ENCODE peak calls at places on chromosomes 11 and 22, in eight cellular contexts. V, K, D, J, N, A, Y and Q are unnamed samples.

GRCh38 chr22:17753401-17753989 is 20.8 kb downstream of the BID start:
- DNase-seq in V (peak; percentile 23), J (no peak), Y (peak; percentile 55), K (no peak), A (no peak), D (peak; percentile 20), N (no peak), Q (no peak)

GRCh38 chr11:64770120-64770519 is 8.2 kb downstream of the SF1 start:
- DNase-seq in J (no peak), A (no peak), K (no peak), D (no peak), Y (no peak), V (no peak), N (no peak), Q (no peak)

GRCh38 chr11:102426570-102426969 is 26.0 kb downstream of the TMEM123 start:
- DNase-seq in D (no peak), K (no peak), A (no peak), J (no peak), Y (no peak), N (no peak), V (no peak), Q (no peak)

GRCh38 chr11:69655479-69656394 is 14.8 kb downstream of the CCND1 start:
- DNase-seq in D (no peak), N (no peak), V (no peak), A (no peak), J (no peak), K (peak; percentile 21), Y (peak; percentile 36), Q (no peak)

GRCh38 chr11:35047179-35047578 is 91.8 kb upstream of the CD44 start:
- DNase-seq in N (no peak), K (no peak), A (no peak), D (no peak), J (no peak), V (no peak), Y (no peak), Q (no peak)

GRCh38 chr11:64008283-64008931 is 22.2 kb downstream of the OTUB1 start:
- DNase-seq in D (no peak), N (no peak), K (no peak), Y (no peak), A (no peak), J (no peak), V (no peak), Q (no peak)

GRCh38 chr11:77212314-77213007 is 84.4 kb downstream of the MYO7A start:
- DNase-seq in N (no peak), V (no peak), J (no peak), K (no peak), Y (no peak), D (no peak), A (peak; percentile 1), Q (no peak)

GRCh38 chr11:112784323-112785073 is 176.7 kb upstream of the NCAM1 start:
- DNase-seq in V (no peak), A (peak; percentile 39), K (no peak), J (no peak), Y (no peak), D (peak; percentile 0), N (no peak), Q (no peak)

GRCh38 chr11:23688835-23689234 is 808.0 kb upstream of the LUZP2 start:
- DNase-seq in Y (peak; percentile 70), V (no peak), N (no peak), A (no peak), K (peak; percentile 5), D (peak; percentile 63), J (no peak), Q (no peak)

GRCh38 chr11:68011046-68011943 is 1.2 kb downstream of the ALDH3B1 start:
- DNase-seq in A (no peak), N (no peak), K (no peak), Y (no peak), J (no peak), V (no peak), D (no peak), Q (no peak)

GRCh38 chr11:68013611-68014156 is 3.6 kb downstream of the ALDH3B1 start:
- DNase-seq in N (no peak), J (no peak), V (no peak), A (no peak), D (no peak), K (no peak), Y (no peak), Q (no peak)

GRCh38 chr11:68014157-68014965 is 4.2 kb downstream of the ALDH3B1 start:
- DNase-seq in J (peak; percentile 79), V (peak; percentile 76), D (peak; percentile 77), N (no peak), A (no peak), Y (peak; percentile 87), K (peak; percentile 76), Q (peak; percentile 69)

GRCh38 chr11:68012044-68012842 is 2.1 kb downstream of the ALDH3B1 start:
- DNase-seq in K (no peak), A (no peak), Y (no peak), D (no peak), J (no peak), V (no peak), N (no peak), Q (no peak)

GRCh38 chr11:68012843-68013610 is 2.9 kb downstream of the ALDH3B1 start:
- DNase-seq in N (no peak), K (peak; percentile 92), D (peak; percentile 94), J (no peak), V (peak; percentile 91), Y (peak; percentile 95), A (no peak), Q (no peak)
- H3K27ac ChIP-seq in N (peak overlapping the region; percentile 59), K (no peak overlapping the region), D (peak overlapping the region; percentile 86), J (peak overlapping the region; percentile 15), V (peak overlapping the region; percentile 90), Y (peak overlapping the region; percentile 88), A (no peak overlapping the region), Q (peak overlapping the region; percentile 92)

DNA sequence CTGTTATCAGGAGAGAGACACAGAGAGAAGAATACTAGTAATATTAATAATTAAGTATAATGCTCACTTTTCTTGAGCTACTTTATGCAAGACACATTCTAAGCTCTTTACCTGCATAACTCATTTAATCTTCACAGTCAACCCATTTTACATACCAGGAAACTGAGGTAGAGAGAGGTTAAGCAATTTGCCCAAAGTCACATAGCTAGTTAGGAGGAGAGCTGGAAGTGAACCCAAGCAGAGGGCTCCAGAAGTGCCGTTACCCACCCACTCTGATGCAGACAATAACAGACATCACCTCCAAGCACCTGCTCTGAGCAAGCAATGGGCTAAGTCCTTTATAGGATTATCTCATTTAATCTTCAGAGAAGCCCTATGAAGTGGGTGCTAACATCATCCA is 24.8 kb downstream of the MICAL2 start:
- DNase-seq in D (no peak), K (no peak), A (no peak), J (no peak), N (no peak), Y (no peak), V (no peak), Q (no peak)
- H3K27ac ChIP-seq in D (no peak overlapping the region), K (no peak overlapping the region), A (no peak overlapping the region), J (no peak overlapping the region), N (no peak overlapping the region), Y (no peak overlapping the region), V (no peak overlapping the region), Q (no peak overlapping the region)

GRCh38 chr11:133504906-133505305 is 27.4 kb downstream of the OPCML start:
- DNase-seq in Y (no peak), K (no peak), D (no peak), V (no peak), A (no peak), J (no peak), N (no peak), Q (no peak)

GRCh38 chr11:133500936-133501335 is 31.4 kb downstream of the OPCML start:
- DNase-seq in J (no peak), D (no peak), Y (no peak), K (no peak), A (no peak), V (no peak), N (no peak), Q (no peak)

GRCh38 chr11:133501643-133502535 is 30.4 kb downstream of the OPCML start:
- DNase-seq in V (no peak), Y (no peak), D (no peak), K (no peak), J (no peak), A (peak; percentile 28), N (no peak), Q (no peak)

GRCh38 chr11:133506023-133506422 is 26.3 kb downstream of the OPCML start:
- DNase-seq in D (no peak), K (no peak), N (no peak), V (no peak), J (no peak), A (peak; percentile 48), Y (no peak), Q (no peak)

GRCh38 chr11:133503776-133504175 is 28.5 kb downstream of the OPCML start:
- DNase-seq in A (no peak), J (no peak), K (no peak), N (no peak), Y (no peak), D (no peak), V (no peak), Q (no peak)
- H3K27ac ChIP-seq in A (no peak overlapping the region), J (no peak overlapping the region), K (no peak overlapping the region), N (no peak overlapping the region), Y (no peak overlapping the region), D (no peak overlapping the region), V (no peak overlapping the region), Q (no peak overlapping the region)

GRCh38 chr11:128521697-128522062 is 65.7 kb downstream of the ETS1 start:
- DNase-seq in K (no peak), Y (no peak), D (no peak), N (no peak), J (no peak), A (peak; percentile 36), V (no peak), Q (no peak)

GRCh38 chr11:128520206-128520885 is 67.0 kb downstream of the ETS1 start:
- DNase-seq in V (no peak), N (no peak), J (no peak), D (no peak), Y (no peak), A (no peak), K (no peak), Q (no peak)

GRCh38 chr11:128519353-128519752 is 68.0 kb downstream of the ETS1 start:
- DNase-seq in J (no peak), V (no peak), K (no peak), N (no peak), D (no peak), Y (no peak), A (no peak), Q (no peak)

GRCh38 chr11:128522063-128522942 is 65.1 kb downstream of the ETS1 start:
- DNase-seq in J (peak; percentile 96), K (peak; percentile 99), D (peak; percentile 99), A (peak; percentile 96), N (peak; percentile 79), V (peak; percentile 99), Y (peak; percentile 100), Q (peak; percentile 97)

DNA sequence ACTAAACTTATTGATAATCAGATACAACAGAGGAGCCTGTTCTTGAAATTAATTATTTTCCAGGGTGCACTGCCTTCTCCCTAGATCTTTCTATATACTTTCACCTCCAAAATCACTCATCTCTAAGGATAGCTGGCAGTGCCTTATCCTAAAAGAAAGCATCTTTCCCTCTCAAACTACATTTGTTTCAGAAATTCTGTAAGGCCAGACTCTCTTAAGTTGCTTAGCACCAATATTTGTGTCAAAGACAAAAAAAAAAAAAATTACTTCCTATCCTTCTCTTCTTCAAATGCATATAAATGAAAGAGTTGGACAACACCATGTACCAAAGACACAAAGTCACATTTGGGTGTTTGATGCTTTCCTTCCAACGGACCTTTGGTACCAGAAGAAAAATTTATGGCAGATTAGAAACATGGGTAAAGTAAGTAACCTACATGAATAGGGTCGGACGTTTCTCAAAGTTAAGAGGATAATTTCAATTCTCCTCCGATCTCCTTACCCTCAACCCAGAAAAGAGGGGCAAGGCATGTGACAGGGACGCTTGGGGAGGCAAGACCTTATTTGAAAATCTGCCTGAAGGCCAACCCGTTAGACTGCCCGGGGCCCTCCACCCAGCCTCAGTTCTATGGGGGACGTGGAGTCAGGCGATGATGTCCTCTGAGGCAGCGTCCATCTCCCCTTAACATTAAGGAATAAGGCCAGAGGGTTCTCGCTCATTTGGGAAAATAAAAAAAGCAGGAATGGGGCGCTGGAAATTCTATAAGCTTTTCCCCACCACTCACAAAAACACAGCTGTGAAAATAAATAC is 66.3 kb downstream of the ETS1 start:
- DNase-seq in N (no peak), A (no peak), V (no peak), Y (no peak), K (no peak), D (no peak), J (no peak), Q (no peak)
- H3K27ac ChIP-seq in N (peak overlapping the region; percentile 73), A (no peak overlapping the region), V (peak overlapping the region; percentile 96), Y (peak overlapping the region; percentile 98), K (peak overlapping the region; percentile 74), D (peak overlapping the region; percentile 99), J (peak overlapping the region; percentile 94), Q (peak overlapping the region; percentile 92)